ENCODE peak calls at places on chromosomes 16 and 17, in six cellular contexts. One of them, this sample, is unnamed.

GRCh38 chr16:68790130-68790761 is 53.1 kb upstream of the TANGO6 start:
- DNase-seq in skeletal muscle cell: peak; percentile 40
- DNase-seq in mesenchymal stem cell: peak; percentile 82
- DNase-seq in fibroblast of the aortic adventitia: peak; percentile 78
- DNase-seq in EH: peak; percentile 80
- DNase-seq in anterior cingulate cortex: no peak
- DNase-seq in this sample: peak; percentile 20

GRCh38 chr17:33667052-33667509 is 374.0 kb upstream of the ASIC2 start:
- DNase-seq in anterior cingulate cortex: no peak
- DNase-seq in skeletal muscle cell: no peak
- DNase-seq in fibroblast of the aortic adventitia: no peak
- DNase-seq in mesenchymal stem cell: no peak
- DNase-seq in EH: no peak
- DNase-seq in this sample: no peak

GRCh38 chr16:84735846-84736586 is 36.2 kb downstream of the USP10 start:
- DNase-seq in anterior cingulate cortex: no peak
- DNase-seq in mesenchymal stem cell: no peak
- DNase-seq in EH: no peak
- DNase-seq in fibroblast of the aortic adventitia: no peak
- DNase-seq in skeletal muscle cell: no peak
- DNase-seq in this sample: no peak

GRCh38 chr16:2038359-2039285 is 9.0 kb downstream of the NTHL1 start:
- DNase-seq in EH: no peak
- DNase-seq in skeletal muscle cell: no peak
- DNase-seq in anterior cingulate cortex: no peak
- DNase-seq in fibroblast of the aortic adventitia: no peak
- DNase-seq in mesenchymal stem cell: no peak
- DNase-seq in this sample: no peak

GRCh38 chr16:65122974-65123845 is 1.3 kb upstream of the CDH11 start:
- DNase-seq in mesenchymal stem cell: peak; percentile 79
- DNase-seq in skeletal muscle cell: no peak
- DNase-seq in EH: peak; percentile 83
- DNase-seq in anterior cingulate cortex: peak; percentile 55
- DNase-seq in fibroblast of the aortic adventitia: peak; percentile 74
- DNase-seq in this sample: no peak

GRCh38 chr16:80547145-80547544 is 6.4 kb downstream of the DYNLRB2 start:
- DNase-seq in skeletal muscle cell: no peak
- DNase-seq in mesenchymal stem cell: no peak
- DNase-seq in anterior cingulate cortex: no peak
- DNase-seq in fibroblast of the aortic adventitia: no peak
- DNase-seq in EH: no peak
- DNase-seq in this sample: no peak

GRCh38 chr17:67679721-67680120 is 38.0 kb upstream of the NOL11 start:
- DNase-seq in mesenchymal stem cell: no peak
- DNase-seq in anterior cingulate cortex: no peak
- DNase-seq in fibroblast of the aortic adventitia: no peak
- DNase-seq in EH: no peak
- DNase-seq in skeletal muscle cell: no peak
- DNase-seq in this sample: no peak

GRCh38 chr17:78272181-78272913 is 40.9 kb downstream of the TMEM235 start:
- DNase-seq in mesenchymal stem cell: peak; percentile 95
- DNase-seq in fibroblast of the aortic adventitia: peak; percentile 63
- DNase-seq in skeletal muscle cell: peak; percentile 69
- DNase-seq in anterior cingulate cortex: no peak
- DNase-seq in EH: peak; percentile 7
- DNase-seq in this sample: no peak

GRCh38 chr17:74754832-74755231 is 6.4 kb downstream of the NHERF1 start:
- DNase-seq in skeletal muscle cell: no peak
- DNase-seq in anterior cingulate cortex: no peak
- DNase-seq in mesenchymal stem cell: no peak
- DNase-seq in fibroblast of the aortic adventitia: no peak
- DNase-seq in EH: no peak
- DNase-seq in this sample: no peak

GRCh38 chr16:57666353-57667068 is 1.6 kb upstream of the ADGRG3 start:
- DNase-seq in skeletal muscle cell: no peak
- DNase-seq in fibroblast of the aortic adventitia: no peak
- DNase-seq in anterior cingulate cortex: no peak
- DNase-seq in EH: no peak
- DNase-seq in mesenchymal stem cell: no peak
- DNase-seq in this sample: no peak

GRCh38 chr16:63461248-63461841 is 1425.1 kb upstream of the CDH8 start:
- DNase-seq in anterior cingulate cortex: peak; percentile 2
- DNase-seq in skeletal muscle cell: peak; percentile 0
- DNase-seq in mesenchymal stem cell: peak; percentile 65
- DNase-seq in fibroblast of the aortic adventitia: peak; percentile 33
- DNase-seq in EH: peak; percentile 38
- DNase-seq in this sample: peak; percentile 12

GRCh38 chr17:68612923-68613292 is 11.7 kb upstream of the FAM20A start:
- DNase-seq in skeletal muscle cell: no peak
- DNase-seq in EH: no peak
- DNase-seq in fibroblast of the aortic adventitia: no peak
- DNase-seq in anterior cingulate cortex: no peak
- DNase-seq in mesenchymal stem cell: no peak
- DNase-seq in this sample: no peak

GRCh38 chr17:41521574-41522261 is 3.0 kb upstream of the KRT15 start:
- DNase-seq in skeletal muscle cell: peak; percentile 29
- DNase-seq in anterior cingulate cortex: no peak
- DNase-seq in EH: peak; percentile 92
- DNase-seq in fibroblast of the aortic adventitia: peak; percentile 74
- DNase-seq in mesenchymal stem cell: peak; percentile 90
- DNase-seq in this sample: peak; percentile 12

GRCh38 chr17:34465756-34466155 is 102.7 kb upstream of the CCL1 start:
- DNase-seq in fibroblast of the aortic adventitia: no peak
- DNase-seq in anterior cingulate cortex: no peak
- DNase-seq in EH: peak; percentile 2
- DNase-seq in mesenchymal stem cell: no peak
- DNase-seq in skeletal muscle cell: no peak
- DNase-seq in this sample: no peak

GRCh38 chr17:45995617-45996270 is 3.3 kb upstream of the STH start:
- DNase-seq in EH: no peak
- DNase-seq in fibroblast of the aortic adventitia: no peak
- DNase-seq in mesenchymal stem cell: no peak
- DNase-seq in skeletal muscle cell: peak; percentile 8
- DNase-seq in anterior cingulate cortex: no peak
- DNase-seq in this sample: no peak

GRCh38 chr16:73315645-73316044 is 267.7 kb upstream of the ZFHX3 start:
- DNase-seq in anterior cingulate cortex: no peak
- DNase-seq in mesenchymal stem cell: no peak
- DNase-seq in EH: no peak
- DNase-seq in fibroblast of the aortic adventitia: no peak
- DNase-seq in skeletal muscle cell: no peak
- DNase-seq in this sample: no peak

GRCh38 chr16:17827313-17827712 is 356.6 kb upstream of the XYLT1 start:
- DNase-seq in skeletal muscle cell: no peak
- DNase-seq in anterior cingulate cortex: no peak
- DNase-seq in EH: peak; percentile 67
- DNase-seq in fibroblast of the aortic adventitia: peak; percentile 70
- DNase-seq in mesenchymal stem cell: no peak
- DNase-seq in this sample: no peak

GRCh38 chr17:47376247-47376646 is 52.5 kb downstream of the EFCAB13 start:
- DNase-seq in skeletal muscle cell: no peak
- DNase-seq in EH: no peak
- DNase-seq in fibroblast of the aortic adventitia: no peak
- DNase-seq in anterior cingulate cortex: no peak
- DNase-seq in mesenchymal stem cell: no peak
- DNase-seq in this sample: no peak

GRCh38 chr17:43324205-43324893 is 74.4 kb upstream of the ARL4D start:
- DNase-seq in mesenchymal stem cell: peak; percentile 17
- DNase-seq in fibroblast of the aortic adventitia: no peak
- DNase-seq in skeletal muscle cell: no peak
- DNase-seq in EH: peak; percentile 40
- DNase-seq in anterior cingulate cortex: no peak
- DNase-seq in this sample: no peak

GRCh38 chr16:51931596-51931995 is 615.3 kb downstream of the TOX3 start:
- DNase-seq in EH: no peak
- DNase-seq in mesenchymal stem cell: no peak
- DNase-seq in anterior cingulate cortex: no peak
- DNase-seq in fibroblast of the aortic adventitia: no peak
- DNase-seq in skeletal muscle cell: no peak
- DNase-seq in this sample: no peak

GRCh38 chr16:82963653-82964052 is 336.9 kb downstream of the CDH13 start:
- DNase-seq in mesenchymal stem cell: no peak
- DNase-seq in skeletal muscle cell: no peak
- DNase-seq in anterior cingulate cortex: no peak
- DNase-seq in EH: no peak
- DNase-seq in fibroblast of the aortic adventitia: no peak
- DNase-seq in this sample: no peak

GRCh38 chr16:80585764-80586163 is 45.0 kb downstream of the DYNLRB2 start:
- DNase-seq in fibroblast of the aortic adventitia: no peak
- DNase-seq in mesenchymal stem cell: no peak
- DNase-seq in anterior cingulate cortex: no peak
- DNase-seq in EH: no peak
- DNase-seq in skeletal muscle cell: no peak
- DNase-seq in this sample: no peak

GRCh38 chr16:86118467-86119307 is 219.7 kb downstream of the IRF8 start:
- DNase-seq in EH: no peak
- DNase-seq in skeletal muscle cell: no peak
- DNase-seq in fibroblast of the aortic adventitia: peak; percentile 32
- DNase-seq in anterior cingulate cortex: no peak
- DNase-seq in mesenchymal stem cell: peak; percentile 55
- DNase-seq in this sample: no peak

GRCh38 chr17:59387351-59388069 is 56.1 kb downstream of the YPEL2 start:
- DNase-seq in fibroblast of the aortic adventitia: peak; percentile 13
- DNase-seq in EH: no peak
- DNase-seq in mesenchymal stem cell: no peak
- DNase-seq in anterior cingulate cortex: no peak
- DNase-seq in skeletal muscle cell: no peak
- DNase-seq in this sample: no peak